ENCODE peak calls at places on chromosomes 3 and 15, in seven cellular contexts. P, O, C, B, V, S and Y are unnamed samples.
A peak's percentile ranks its signal among the peaks of the same experiment; 100 is the strongest.

GRCh38 chr15:89812126-89812846 is 2.4 kb downstream of the ANPEP start:
- DNase-seq in P (peak; percentile 95), O (no peak), C (no peak), B (peak; percentile 87), V (peak; percentile 88), S (no peak), Y (peak; percentile 87)

GRCh38 chr3:23648965-23649328 is 156.8 kb upstream of the UBE2E1 start:
- DNase-seq in P (no peak), O (no peak), C (no peak), B (no peak), V (no peak), S (no peak), Y (no peak)

GRCh38 chr3:179260949-179261765 is 10.2 kb upstream of the KCNMB3 start:
- DNase-seq in P (peak; percentile 90), O (peak; percentile 60), C (peak; percentile 79), B (peak; percentile 51), V (peak; percentile 85), S (peak; percentile 74), Y (peak; percentile 32)

GRCh38 chr3:53114412-53115074 is 15.7 kb downstream of the RFT1 start:
- DNase-seq in P (no peak), O (peak; percentile 10), C (no peak), B (peak; percentile 65), V (no peak), S (no peak), Y (no peak)

GRCh38 chr3:55859305-55859704 is 372.2 kb upstream of the WNT5A start:
- DNase-seq in P (no peak), O (no peak), C (no peak), B (no peak), V (no peak), S (no peak), Y (no peak)

GRCh38 chr3:194029846-194030245 is 106.1 kb upstream of the HES1 start:
- DNase-seq in P (no peak), O (no peak), C (no peak), B (no peak), V (no peak), S (no peak), Y (no peak)

GRCh38 chr3:27216955-27217552 is 152.1 kb downstream of the NEK10 start:
- DNase-seq in P (no peak), O (peak; percentile 45), C (no peak), B (peak; percentile 61), V (no peak), S (no peak), Y (no peak)

GRCh38 chr3:8303466-8303865 is 198.2 kb upstream of the LMCD1 start:
- DNase-seq in P (no peak), O (no peak), C (no peak), B (peak; percentile 4), V (no peak), S (no peak), Y (no peak)

GRCh38 chr3:16056210-16056607 is 118.3 kb upstream of the GALNT15 start:
- DNase-seq in P (peak; percentile 91), O (no peak), C (no peak), B (peak; percentile 96), V (no peak), S (no peak), Y (peak; percentile 86)

GRCh38 chr3:123081718-123082369 is 15.0 kb downstream of the PDIA5 start:
- DNase-seq in P (peak; percentile 52), O (peak; percentile 65), C (no peak), B (no peak), V (peak; percentile 39), S (peak; percentile 91), Y (no peak)

GRCh38 chr3:28252016-28252415 is 10.6 kb downstream of the CMC1 start:
- DNase-seq in P (no peak), O (no peak), C (no peak), B (no peak), V (no peak), S (no peak), Y (no peak)

GRCh38 chr3:138186216-138186615 is 885 bp upstream of the ARMC8 start:
- DNase-seq in P (no peak), O (peak; percentile 12), C (peak; percentile 8), B (no peak), V (no peak), S (peak; percentile 21), Y (no peak)

GRCh38 chr3:132003685-132004084 is 31.1 kb downstream of the CPNE4 start:
- DNase-seq in P (no peak), O (no peak), C (no peak), B (no peak), V (no peak), S (no peak), Y (no peak)

GRCh38 chr15:81981888-81982287 is 63.9 kb downstream of the MEX3B start:
- DNase-seq in P (no peak), O (no peak), C (no peak), B (no peak), V (no peak), S (no peak), Y (no peak)

GRCh38 chr3:111539351-111540331 is 2.4 kb upstream of the CD96 start:
- DNase-seq in P (no peak), O (peak; percentile 29), C (peak; percentile 80), B (peak; percentile 28), V (peak; percentile 72), S (peak; percentile 74), Y (no peak)

GRCh38 chr3:65436580-65436979 is 602.1 kb downstream of the MAGI1 start:
- DNase-seq in P (no peak), O (peak; percentile 52), C (peak; percentile 63), B (peak; percentile 10), V (no peak), S (peak; percentile 62), Y (no peak)

GRCh38 chr3:101128786-101129185 is 135.6 kb upstream of the ABI3BP start:
- DNase-seq in P (no peak), O (peak; percentile 87), C (no peak), B (peak; percentile 21), V (no peak), S (no peak), Y (no peak)

GRCh38 chr15:49718234-49718633 is 97.4 kb downstream of the DTWD1 start:
- DNase-seq in P (no peak), O (no peak), C (no peak), B (peak; percentile 84), V (no peak), S (no peak), Y (no peak)

GRCh38 chr3:194278186-194278845 is 72.8 kb downstream of the CPN2 start:
- DNase-seq in P (peak; percentile 67), O (no peak), C (no peak), B (no peak), V (peak; percentile 7), S (no peak), Y (peak; percentile 16)

GRCh38 chr3:15982667-15983145 is 184.9 kb upstream of the ANKRD28 start:
- DNase-seq in P (no peak), O (no peak), C (peak; percentile 66), B (peak; percentile 97), V (no peak), S (peak; percentile 94), Y (no peak)

GRCh38 chr15:68431792-68432401 is at the start of gene ITGA11:
- DNase-seq in P (peak; percentile 92), O (peak; percentile 70), C (peak; percentile 90), B (no peak), V (no peak), S (peak; percentile 75), Y (peak; percentile 82)

GRCh38 chr3:8343058-8343457 is 158.6 kb upstream of the LMCD1 start:
- DNase-seq in P (no peak), O (no peak), C (no peak), B (no peak), V (no peak), S (no peak), Y (no peak)

GRCh38 chr15:74837482-74837881 is 5.5 kb downstream of the ULK3 start:
- DNase-seq in P (no peak), O (no peak), C (no peak), B (no peak), V (no peak), S (no peak), Y (no peak)